ENCODE peak calls at places on chromosomes 4 and X, in four cellular contexts. One of them, this sample, is unnamed.
A peak's percentile ranks its signal among the peaks of the same experiment; 100 is the strongest.

GRCh38 chrX:135099493-135099783 is 20.9 kb downstream of the ETDB start:
- DNase-seq in mesenchymal stem cell: no peak
- DNase-seq in trophoblast cell: peak; percentile 13
- DNase-seq in neuronal stem cell: no peak
- DNase-seq in this sample: no peak

GRCh38 chr4:127503111-127503510 is 129.6 kb upstream of the INTU start:
- DNase-seq in mesenchymal stem cell: no peak
- DNase-seq in trophoblast cell: no peak
- DNase-seq in neuronal stem cell: peak; percentile 48
- DNase-seq in this sample: no peak

GRCh38 chr4:100099746-100100145 is 90.5 kb downstream of the DDIT4L start:
- DNase-seq in mesenchymal stem cell: no peak
- DNase-seq in trophoblast cell: no peak
- DNase-seq in neuronal stem cell: no peak
- DNase-seq in this sample: no peak

GRCh38 chr4:62399242-62399641 is 1199.1 kb downstream of the ADGRL3 start:
- DNase-seq in mesenchymal stem cell: peak; percentile 7
- DNase-seq in trophoblast cell: no peak
- DNase-seq in neuronal stem cell: no peak
- DNase-seq in this sample: no peak

GRCh38 chr4:62914758-62915157 is 1494.5 kb downstream of the TECRL start:
- DNase-seq in mesenchymal stem cell: no peak
- DNase-seq in trophoblast cell: no peak
- DNase-seq in neuronal stem cell: no peak
- DNase-seq in this sample: no peak

GRCh38 chr4:174450051-174450450 is 72.2 kb downstream of the HPGD start:
- DNase-seq in mesenchymal stem cell: peak; percentile 24
- DNase-seq in trophoblast cell: peak; percentile 23
- DNase-seq in neuronal stem cell: no peak
- DNase-seq in this sample: no peak

GRCh38 chr4:77618383-77619241 is 13.0 kb downstream of the CXCL13 start:
- DNase-seq in mesenchymal stem cell: peak; percentile 75
- DNase-seq in trophoblast cell: peak; percentile 91
- DNase-seq in neuronal stem cell: peak; percentile 77
- DNase-seq in this sample: peak; percentile 88

GRCh38 chr4:169286562-169287301 is 16.0 kb upstream of the SH3RF1 start:
- DNase-seq in mesenchymal stem cell: no peak
- DNase-seq in trophoblast cell: peak; percentile 9
- DNase-seq in neuronal stem cell: no peak
- DNase-seq in this sample: no peak

GRCh38 chr4:14177987-14178386 is 550.5 kb upstream of the BOD1L1 start:
- DNase-seq in mesenchymal stem cell: no peak
- DNase-seq in trophoblast cell: no peak
- DNase-seq in neuronal stem cell: no peak
- DNase-seq in this sample: no peak

GRCh38 chr4:14176613-14177012 is 549.1 kb upstream of the BOD1L1 start:
- DNase-seq in mesenchymal stem cell: no peak
- DNase-seq in trophoblast cell: no peak
- DNase-seq in neuronal stem cell: no peak
- DNase-seq in this sample: no peak

GRCh38 chr4:14180166-14180565 is 552.6 kb upstream of the BOD1L1 start:
- DNase-seq in mesenchymal stem cell: no peak
- DNase-seq in trophoblast cell: no peak
- DNase-seq in neuronal stem cell: no peak
- DNase-seq in this sample: no peak

GRCh38 chr4:14180983-14181601 is 553.6 kb upstream of the BOD1L1 start:
- DNase-seq in mesenchymal stem cell: no peak
- DNase-seq in trophoblast cell: no peak
- DNase-seq in neuronal stem cell: no peak
- DNase-seq in this sample: no peak

GRCh38 chr4:14178421-14178820 is 550.9 kb upstream of the BOD1L1 start:
- DNase-seq in mesenchymal stem cell: peak; percentile 12
- DNase-seq in trophoblast cell: no peak
- DNase-seq in neuronal stem cell: no peak
- DNase-seq in this sample: no peak
- H2BK12ac ChIP-seq in mesenchymal stem cell: no peak overlapping the region
- H2BK12ac ChIP-seq in trophoblast cell: no peak overlapping the region
- H2BK12ac ChIP-seq in neuronal stem cell: no peak overlapping the region
- H2BK12ac ChIP-seq in this sample: no peak overlapping the region

GRCh38 chr4:113469023-113469390 is 292.5 kb downstream of the CAMK2D start:
- DNase-seq in mesenchymal stem cell: no peak
- DNase-seq in trophoblast cell: no peak
- DNase-seq in neuronal stem cell: no peak
- DNase-seq in this sample: no peak
- H2BK12ac ChIP-seq in mesenchymal stem cell: no peak overlapping the region
- H2BK12ac ChIP-seq in trophoblast cell: no peak overlapping the region
- H2BK12ac ChIP-seq in neuronal stem cell: no peak overlapping the region
- H2BK12ac ChIP-seq in this sample: no peak overlapping the region

GRCh38 chrX:130245441-130245840 is 23.3 kb downstream of the ZNF280C start:
- DNase-seq in mesenchymal stem cell: peak; percentile 36
- DNase-seq in trophoblast cell: peak; percentile 24
- DNase-seq in neuronal stem cell: no peak
- DNase-seq in this sample: no peak
- H2BK12ac ChIP-seq in mesenchymal stem cell: no peak overlapping the region
- H2BK12ac ChIP-seq in trophoblast cell: no peak overlapping the region
- H2BK12ac ChIP-seq in neuronal stem cell: no peak overlapping the region
- H2BK12ac ChIP-seq in this sample: no peak overlapping the region

GRCh38 chr4:75939890-75940691 is 722 bp downstream of the NAAA start:
- DNase-seq in mesenchymal stem cell: peak; percentile 74
- DNase-seq in trophoblast cell: peak; percentile 76
- DNase-seq in neuronal stem cell: peak; percentile 61
- DNase-seq in this sample: peak; percentile 84
- H2BK12ac ChIP-seq in mesenchymal stem cell: peak overlapping the region; percentile 31
- H2BK12ac ChIP-seq in trophoblast cell: no peak overlapping the region
- H2BK12ac ChIP-seq in neuronal stem cell: peak overlapping the region; percentile 75
- H2BK12ac ChIP-seq in this sample: no peak overlapping the region

DNA sequence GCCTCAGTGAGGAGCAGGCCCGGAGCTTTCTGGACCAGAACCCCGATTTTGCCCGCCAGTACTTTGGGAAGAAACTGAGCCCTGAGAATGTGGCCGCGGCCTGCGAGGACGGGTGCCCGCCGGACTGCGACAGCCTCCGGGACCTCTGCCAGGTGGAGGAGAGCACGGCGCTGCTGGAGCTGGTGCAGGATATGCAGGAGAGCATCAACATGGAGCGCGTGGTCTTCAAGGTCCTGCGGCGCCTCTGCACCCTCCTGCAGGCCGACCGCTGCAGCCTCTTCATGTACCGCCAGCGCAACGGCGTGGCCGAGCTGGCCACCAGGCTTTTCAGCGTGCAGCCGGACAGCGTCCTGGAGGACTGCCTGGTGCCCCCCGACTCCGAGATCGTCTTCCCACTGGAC is 258 bp downstream of the PDE6B start:
- DNase-seq in mesenchymal stem cell: no peak
- DNase-seq in trophoblast cell: no peak
- DNase-seq in neuronal stem cell: no peak
- DNase-seq in this sample: no peak
- H2BK12ac ChIP-seq in mesenchymal stem cell: no peak overlapping the region
- H2BK12ac ChIP-seq in trophoblast cell: no peak overlapping the region
- H2BK12ac ChIP-seq in neuronal stem cell: peak overlapping the region; percentile 80
- H2BK12ac ChIP-seq in this sample: no peak overlapping the region

GRCh38 chrX:120238947-120239346 is 11.7 kb upstream of the ZBTB33 start:
- DNase-seq in mesenchymal stem cell: peak; percentile 10
- DNase-seq in trophoblast cell: no peak
- DNase-seq in neuronal stem cell: no peak
- DNase-seq in this sample: no peak
- H2BK12ac ChIP-seq in mesenchymal stem cell: no peak overlapping the region
- H2BK12ac ChIP-seq in trophoblast cell: no peak overlapping the region
- H2BK12ac ChIP-seq in neuronal stem cell: no peak overlapping the region
- H2BK12ac ChIP-seq in this sample: no peak overlapping the region